ENCODE peak calls at places on chromosomes 1 and 21, in ten cellular contexts. A, W, L, K, B, Y, E, Q, V and I are unnamed samples.
A peak's percentile ranks its signal among the peaks of the same experiment; 100 is the strongest.

GRCh38 chr21:29677326-29677725 is 262.5 kb downstream of the GRIK1 start:
- DNase-seq in Y (no peak), V (no peak), Q (no peak), K (no peak), E (no peak), W (no peak), A (no peak), B (no peak), L (no peak), I (no peak)

GRCh38 chr21:45309069-45309521 is 21.4 kb upstream of the POFUT2 start:
- DNase-seq in Y (peak; percentile 65), Q (peak; percentile 67), E (peak; percentile 82), A (peak; percentile 89), L (peak; percentile 65), B (peak; percentile 82), W (peak; percentile 90), K (peak; percentile 72), V (peak; percentile 95), I (peak; percentile 84)

GRCh38 chr1:205690122-205690756 is 9.9 kb upstream of the SLC45A3 start:
- DNase-seq in K (no peak), V (no peak), Y (no peak), A (no peak), W (no peak), L (no peak), E (no peak), Q (no peak), B (no peak), I (no peak)

GRCh38 chr1:157084720-157085119 is 14.9 kb downstream of the ETV3L start:
- DNase-seq in B (no peak), Y (peak; percentile 3), K (no peak), E (no peak), Q (no peak), V (no peak), W (no peak), A (no peak), L (no peak), I (no peak)

GRCh38 chr1:28308750-28309149 is 20.1 kb upstream of the MED18 start:
- DNase-seq in B (no peak), L (no peak), E (no peak), V (no peak), K (no peak), Y (no peak), Q (no peak), A (no peak), W (no peak), I (no peak)

GRCh38 chr1:110161822-110162221 is 11.5 kb downstream of the SLC6A17 start:
- DNase-seq in Y (no peak), E (no peak), A (no peak), B (no peak), L (no peak), Q (no peak), K (no peak), V (no peak), W (no peak), I (no peak)

GRCh38 chr1:211639500-211640361 is 35.7 kb downstream of the NEK2 start:
- DNase-seq in V (peak; percentile 44), E (no peak), Q (peak; percentile 96), L (peak; percentile 70), B (no peak), A (peak; percentile 96), W (peak; percentile 80), Y (no peak), K (peak; percentile 94), I (no peak)

GRCh38 chr1:245245021-245245667 is 90.4 kb downstream of the KIF26B start:
- DNase-seq in L (no peak), K (no peak), E (no peak), A (no peak), V (peak; percentile 81), B (no peak), Y (peak; percentile 69), W (no peak), Q (no peak), I (no peak)

GRCh38 chr1:225772323-225772768 is 5.3 kb upstream of the SRP9 start:
- DNase-seq in E (peak; percentile 92), L (peak; percentile 99), Y (peak; percentile 92), A (peak; percentile 87), Q (peak; percentile 94), W (peak; percentile 92), K (peak; percentile 90), B (peak; percentile 90), V (peak; percentile 97), I (peak; percentile 91)

GRCh38 chr1:46288485-46289133 is 14.8 kb downstream of the LRRC41 start:
- DNase-seq in K (no peak), V (no peak), Y (no peak), Q (peak; percentile 80), E (no peak), W (peak; percentile 85), A (peak; percentile 24), L (peak; percentile 81), B (no peak), I (no peak)

DNA sequence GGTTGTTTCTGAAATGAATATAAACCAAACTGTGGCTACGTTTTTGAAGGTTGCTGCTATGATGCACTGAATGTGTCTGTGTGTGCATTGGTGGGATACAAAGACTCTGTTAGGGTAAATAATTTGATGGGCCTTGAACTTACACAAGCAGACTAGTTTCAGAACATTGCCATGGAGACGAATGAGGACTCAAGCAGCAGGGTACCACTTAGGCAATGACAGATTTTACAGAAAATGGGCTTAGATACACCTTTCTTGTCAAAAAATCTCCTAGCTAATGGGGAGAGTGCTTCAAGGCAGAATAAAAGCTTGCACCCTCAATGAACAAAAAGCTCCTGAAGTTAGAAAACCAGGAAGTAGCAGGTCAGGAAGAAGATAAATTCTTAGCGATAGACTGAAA is 55.7 kb downstream of the IER5 start:
- DNase-seq in A (no peak), L (no peak), K (no peak), Y (no peak), Q (no peak), B (no peak), W (no peak), V (no peak), E (no peak), I (no peak)
- H3K27ac ChIP-seq in A (no peak overlapping the region), L (no peak overlapping the region), K (no peak overlapping the region), Y (no peak overlapping the region), Q (no peak overlapping the region), B (no peak overlapping the region), W (no peak overlapping the region), V (no peak overlapping the region), E (no peak overlapping the region), I (no peak overlapping the region)

DNA sequence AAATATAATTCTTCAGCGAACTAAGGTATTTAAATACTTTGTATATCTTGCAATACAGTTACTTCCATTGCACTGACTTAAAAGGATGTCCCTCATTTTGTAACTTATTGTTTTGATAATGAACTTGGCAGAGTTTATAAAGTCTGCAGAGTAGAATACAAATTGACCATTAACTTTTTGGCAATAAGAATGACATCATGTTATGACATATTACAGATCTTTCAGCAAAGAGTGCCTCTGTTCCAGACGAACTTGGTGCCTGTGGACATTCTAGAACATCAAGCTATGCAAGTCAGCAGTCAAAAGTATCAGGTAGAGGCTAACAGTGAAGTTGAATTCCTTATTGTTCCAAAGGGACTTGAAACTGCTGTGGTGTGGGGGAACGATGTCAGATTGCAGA is 32.9 kb downstream of the HENMT1 start:
- DNase-seq in E (no peak), K (no peak), A (no peak), Y (no peak), B (no peak), V (no peak), Q (no peak), L (no peak), W (no peak), I (no peak)
- H3K4me3 ChIP-seq in E (no peak overlapping the region), K (no peak overlapping the region), A (no peak overlapping the region), Y (no peak overlapping the region), B (no peak overlapping the region), V (no peak overlapping the region), Q (no peak overlapping the region), L (no peak overlapping the region), W (no peak overlapping the region), I (no peak overlapping the region)

GRCh38 chr1:53957231-53957818 is 11.2 kb downstream of the LRRC42 start:
- DNase-seq in V (peak; percentile 85), W (peak; percentile 51), K (no peak), E (no peak), A (no peak), Y (peak; percentile 25), B (peak; percentile 51), L (peak; percentile 63), Q (peak; percentile 53), I (no peak)

GRCh38 chr1:53959664-53960250 is 13.6 kb downstream of the LRRC42 start:
- DNase-seq in E (no peak), Y (no peak), B (peak; percentile 35), K (peak; percentile 35), V (no peak), W (peak; percentile 38), L (peak; percentile 70), Q (peak; percentile 47), A (peak; percentile 28), I (no peak)

GRCh38 chr1:53951697-53952096 is 5.5 kb downstream of the LRRC42 start:
- DNase-seq in L (no peak), B (no peak), Y (no peak), W (no peak), E (no peak), K (no peak), V (no peak), A (no peak), Q (no peak), I (no peak)

GRCh38 chr1:53954128-53954527 is 8.0 kb downstream of the LRRC42 start:
- DNase-seq in L (no peak), E (no peak), B (no peak), Q (no peak), A (no peak), V (no peak), W (no peak), Y (no peak), K (no peak), I (no peak)

GRCh38 chr1:53956308-53957168 is 10.4 kb downstream of the LRRC42 start:
- DNase-seq in E (no peak), L (no peak), A (no peak), K (peak; percentile 29), W (peak; percentile 33), Q (peak; percentile 44), B (no peak), Y (no peak), V (no peak), I (no peak)
- H3K9ac ChIP-seq in E (no peak overlapping the region), L (no peak overlapping the region), A (no peak overlapping the region), K (no peak overlapping the region), W (peak overlapping the region; percentile 57), Q (peak overlapping the region; percentile 48), B (no peak overlapping the region), Y (peak overlapping the region; percentile 1), V (peak overlapping the region; percentile 52), I (no peak overlapping the region)

DNA sequence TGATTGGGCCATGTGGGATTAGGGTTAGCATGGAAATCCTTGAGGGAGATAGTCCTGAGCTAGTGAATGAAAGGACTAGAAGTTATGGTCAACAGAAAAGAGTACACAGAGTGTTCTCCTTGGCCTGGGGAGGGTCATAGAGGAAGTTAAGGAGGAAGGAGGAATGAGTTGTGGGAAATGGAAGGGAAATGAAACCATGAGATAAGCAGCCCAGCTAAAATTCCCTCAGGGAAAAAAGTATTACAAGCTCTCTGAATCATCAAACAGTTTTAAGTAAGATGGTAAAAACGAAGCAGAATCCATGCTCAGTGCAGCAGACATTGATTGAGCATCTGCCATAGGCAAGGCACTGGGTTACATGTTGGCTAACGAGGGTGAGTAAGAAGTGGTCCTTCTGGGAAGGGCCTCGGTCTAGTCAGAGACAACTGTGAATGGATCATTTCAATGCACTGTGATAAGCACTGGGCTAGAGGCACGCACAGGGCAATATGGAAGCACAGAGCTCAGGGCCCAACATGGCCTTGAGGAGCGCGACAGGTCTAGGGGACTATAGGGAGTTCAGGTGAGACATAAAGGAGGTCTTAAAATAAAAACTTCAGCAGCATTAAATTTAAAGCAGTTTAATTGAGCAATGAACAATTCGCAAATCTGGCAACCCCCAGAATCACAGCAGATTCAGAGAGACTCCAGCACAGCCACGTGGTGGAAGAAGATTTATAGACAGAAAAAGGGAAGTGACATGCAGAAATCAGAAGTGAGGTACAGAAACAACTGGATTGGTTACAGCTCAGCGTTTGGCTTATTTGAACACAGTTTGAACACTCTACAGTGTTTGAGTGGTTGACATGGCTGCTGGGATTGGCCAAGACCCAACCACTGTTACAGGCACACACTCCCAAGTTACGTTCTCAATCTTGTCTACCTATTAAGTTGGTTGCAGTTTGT is 219.5 kb downstream of the HLX start:
- DNase-seq in Q (peak; percentile 79), B (no peak), A (peak; percentile 31), V (no peak), Y (no peak), K (peak; percentile 13), E (no peak), L (peak; percentile 69), W (peak; percentile 72), I (no peak)
- H3K27ac ChIP-seq in Q (peak overlapping the region; percentile 87), B (no peak overlapping the region), A (no peak overlapping the region), V (no peak overlapping the region), Y (peak overlapping the region; percentile 22), K (peak overlapping the region; percentile 76), E (no peak overlapping the region), L (peak overlapping the region; percentile 71), W (peak overlapping the region; percentile 62), I (no peak overlapping the region)